ENCODE peak calls at places on chromosomes 13 and 19, in four cellular contexts. L, E, U and D are unnamed samples.

GRCh38 chr13:98796798-98797197 is 44.3 kb upstream of the SLC15A1 start:
- DNase-seq in L (peak; percentile 59), E (no peak), U (peak; percentile 28), D (no peak)

GRCh38 chr13:111152836-111153235 is 37.7 kb downstream of the ARHGEF7 start:
- DNase-seq in L (peak; percentile 14), E (no peak), U (no peak), D (no peak)

GRCh38 chr19:38649305-38650179 is 2.1 kb downstream of the ACTN4 start:
- DNase-seq in U (no peak), L (no peak), E (no peak), D (no peak)

GRCh38 chr13:113013303-113013702 is 44.3 kb downstream of the MCF2L start:
- DNase-seq in L (no peak), E (no peak), U (no peak), D (no peak)

GRCh38 chr19:43624933-43625332 is 5.5 kb upstream of the ZNF428 start:
- DNase-seq in L (peak; percentile 94), U (peak; percentile 96), E (peak; percentile 96), D (peak; percentile 8)

GRCh38 chr13:110014719-110015118 is 228.3 kb upstream of the IRS2 start:
- DNase-seq in L (no peak), U (no peak), E (no peak), D (no peak)

GRCh38 chr13:66835040-66835628 is 395.0 kb downstream of the PCDH9 start:
- DNase-seq in E (no peak), U (no peak), L (peak; percentile 5), D (peak; percentile 18)

GRCh38 chr13:76067850-76068249 is 431.7 kb downstream of the LMO7 start:
- DNase-seq in E (no peak), U (no peak), L (no peak), D (no peak)

GRCh38 chr13:113837554-113838355 is 26.1 kb downstream of the GAS6 start:
- DNase-seq in L (peak; percentile 86), U (no peak), E (peak; percentile 71), D (peak; percentile 98)

GRCh38 chr13:71218960-71219359 is 648.0 kb downstream of the DACH1 start:
- DNase-seq in U (no peak), L (peak; percentile 48), E (no peak), D (no peak)

GRCh38 chr19:14433454-14434156 is 499 bp downstream of the PKN1 start:
- DNase-seq in U (peak; percentile 61), L (no peak), E (no peak), D (no peak)

GRCh38 chr19:55283548-55284393 is at the start of gene BRSK1:
- DNase-seq in U (peak; percentile 86), L (peak; percentile 92), E (peak; percentile 89), D (peak; percentile 61)

GRCh38 chr19:48390188-48391099 is 907 bp downstream of the KDELR1 start:
- DNase-seq in E (peak; percentile 65), U (peak; percentile 84), L (peak; percentile 83), D (peak; percentile 49)

GRCh38 chr13:47298506-47298905 is 401.7 kb upstream of the HTR2A start:
- DNase-seq in E (no peak), U (no peak), L (no peak), D (peak; percentile 4)

GRCh38 chr19:17220207-17220758 is 5.1 kb downstream of the USE1 start:
- DNase-seq in U (no peak), E (no peak), L (no peak), D (peak; percentile 71)

GRCh38 chr13:52348983-52349780 is 56.8 kb downstream of the THSD1 start:
- DNase-seq in U (no peak), L (peak; percentile 48), E (no peak), D (peak; percentile 85)

GRCh38 chr13:36919206-36919832 is 719 bp downstream of the SMAD9 start:
- DNase-seq in E (peak; percentile 58), L (peak; percentile 75), U (peak; percentile 67), D (peak; percentile 17)

GRCh38 chr19:11659612-11660011 is 62.3 kb downstream of the ZNF627 start:
- DNase-seq in U (no peak), L (no peak), E (no peak), D (peak; percentile 12)

GRCh38 chr13:35818577-35819165 is 312.5 kb downstream of the DCLK1 start:
- DNase-seq in L (peak; percentile 40), E (no peak), U (no peak), D (peak; percentile 60)

GRCh38 chr13:39462456-39462855 is 140.5 kb downstream of the LHFPL6 start:
- DNase-seq in L (peak; percentile 56), E (no peak), U (no peak), D (no peak)

GRCh38 chr19:872266-872951 is 12.9 kb downstream of the CFD start:
- DNase-seq in E (peak; percentile 94), U (no peak), L (peak; percentile 88), D (peak; percentile 38)

GRCh38 chr13:44007451-44007850 is 127.7 kb downstream of the LACC1 start:
- DNase-seq in E (no peak), U (no peak), L (no peak), D (no peak)

GRCh38 chr19:2494084-2494446 is 18.1 kb downstream of the GADD45B start:
- DNase-seq in E (no peak), U (no peak), L (no peak), D (peak; percentile 65)

GRCh38 chr13:102814025-102814607 is 15.2 kb downstream of the BIVM start:
- DNase-seq in L (no peak), U (no peak), E (no peak), D (no peak)

GRCh38 chr13:82356667-82357066 is 1525.6 kb downstream of the SLITRK1 start:
- DNase-seq in U (no peak), L (peak; percentile 17), E (no peak), D (no peak)

GRCh38 chr13:77596777-77597176 is 61.3 kb downstream of the SCEL start:
- DNase-seq in L (no peak), E (no peak), U (no peak), D (no peak)

GRCh38 chr13:109719962-109720646 is 66.3 kb downstream of the IRS2 start:
- DNase-seq in U (no peak), L (no peak), E (no peak), D (no peak)

GRCh38 chr13:84080748-84081530 is 198.7 kb upstream of the SLITRK1 start:
- DNase-seq in L (no peak), E (no peak), U (no peak), D (no peak)

GRCh38 chr19:4316940-4317339 is 12.5 kb downstream of the FSD1 start:
- DNase-seq in L (no peak), U (no peak), E (no peak), D (no peak)

GRCh38 chr19:4318460-4318859 is 14.1 kb downstream of the FSD1 start:
- DNase-seq in U (no peak), E (no peak), L (no peak), D (no peak)

GRCh38 chr19:4322942-4323665 is 15.5 kb downstream of the STAP2 start:
- DNase-seq in U (no peak), L (no peak), E (no peak), D (no peak)

GRCh38 chr19:4320419-4320818 is 16.0 kb downstream of the FSD1 start:
- DNase-seq in E (no peak), U (no peak), L (no peak), D (no peak)

DNA sequence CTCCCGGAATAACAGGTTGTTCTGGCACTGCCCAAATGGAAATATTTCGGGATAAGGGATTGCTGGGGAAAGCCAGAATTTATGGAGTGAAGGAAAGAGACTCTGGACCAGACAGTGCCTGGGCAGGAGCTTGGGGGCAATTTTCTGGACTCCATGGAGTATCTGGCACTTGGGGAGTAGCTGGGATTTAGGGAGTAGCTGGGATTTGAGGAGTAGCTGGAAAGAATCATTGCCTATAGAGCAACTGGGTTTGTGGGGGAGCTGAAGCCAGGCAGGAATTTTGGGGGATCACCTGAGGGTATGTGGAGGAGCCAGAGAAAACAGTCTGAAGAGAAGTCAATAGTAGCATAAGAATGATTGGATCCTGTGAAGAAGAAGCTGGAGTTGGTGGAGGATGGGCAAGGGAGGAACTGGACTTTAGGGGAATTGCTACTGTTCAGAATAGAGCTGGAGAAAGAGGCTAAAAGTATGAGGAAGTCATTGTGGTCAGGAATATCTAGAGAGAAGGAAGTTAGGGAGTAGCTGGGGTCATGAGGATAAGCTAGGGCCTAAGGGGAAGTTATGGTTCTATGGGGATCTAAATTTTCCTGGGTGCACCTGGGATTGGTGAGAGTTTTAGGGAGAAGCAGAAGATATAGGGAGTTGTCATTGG is 14.8 kb downstream of the FSD1 start:
- DNase-seq in U (no peak), E (no peak), L (no peak), D (no peak)
- H3K56ac ChIP-seq in U (no peak overlapping the region), E (no peak overlapping the region), L (no peak overlapping the region), D (no peak overlapping the region)

DNA sequence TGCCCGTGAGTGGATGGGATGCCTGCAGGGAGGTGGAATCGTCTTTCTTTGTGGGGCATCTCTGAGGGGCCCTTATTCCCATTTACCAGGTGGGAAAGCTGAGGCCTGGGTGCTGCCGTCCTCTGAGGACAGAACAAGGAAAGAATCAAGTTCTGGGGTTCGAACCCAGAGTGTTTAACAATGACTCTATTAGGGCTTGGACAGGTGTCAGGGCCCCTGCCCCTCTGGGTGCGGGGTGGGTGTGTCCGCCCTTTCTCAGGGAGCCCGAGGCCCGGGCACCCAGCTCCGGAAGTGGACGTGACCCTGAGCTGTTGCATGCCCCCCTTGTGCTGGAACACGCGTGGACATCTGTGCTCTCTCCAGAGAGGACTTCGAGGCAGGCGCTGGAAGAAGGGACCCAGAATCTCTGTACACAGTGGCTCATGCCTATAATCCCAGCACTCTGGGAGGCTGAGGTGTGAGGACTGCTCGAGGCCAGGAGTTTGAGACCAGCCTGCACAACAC is 10.8 kb downstream of the NDUFA11 start:
- DNase-seq in L (no peak), U (no peak), E (no peak), D (no peak)
- H3K56ac ChIP-seq in L (no peak overlapping the region), U (no peak overlapping the region), E (no peak overlapping the region), D (no peak overlapping the region)

GRCh38 chr13:105838231-105838630 is 697.2 kb downstream of the EFNB2 start:
- DNase-seq in E (no peak), U (no peak), L (no peak), D (no peak)
- H3K56ac ChIP-seq in E (no peak overlapping the region), U (no peak overlapping the region), L (no peak overlapping the region), D (no peak overlapping the region)

DNA sequence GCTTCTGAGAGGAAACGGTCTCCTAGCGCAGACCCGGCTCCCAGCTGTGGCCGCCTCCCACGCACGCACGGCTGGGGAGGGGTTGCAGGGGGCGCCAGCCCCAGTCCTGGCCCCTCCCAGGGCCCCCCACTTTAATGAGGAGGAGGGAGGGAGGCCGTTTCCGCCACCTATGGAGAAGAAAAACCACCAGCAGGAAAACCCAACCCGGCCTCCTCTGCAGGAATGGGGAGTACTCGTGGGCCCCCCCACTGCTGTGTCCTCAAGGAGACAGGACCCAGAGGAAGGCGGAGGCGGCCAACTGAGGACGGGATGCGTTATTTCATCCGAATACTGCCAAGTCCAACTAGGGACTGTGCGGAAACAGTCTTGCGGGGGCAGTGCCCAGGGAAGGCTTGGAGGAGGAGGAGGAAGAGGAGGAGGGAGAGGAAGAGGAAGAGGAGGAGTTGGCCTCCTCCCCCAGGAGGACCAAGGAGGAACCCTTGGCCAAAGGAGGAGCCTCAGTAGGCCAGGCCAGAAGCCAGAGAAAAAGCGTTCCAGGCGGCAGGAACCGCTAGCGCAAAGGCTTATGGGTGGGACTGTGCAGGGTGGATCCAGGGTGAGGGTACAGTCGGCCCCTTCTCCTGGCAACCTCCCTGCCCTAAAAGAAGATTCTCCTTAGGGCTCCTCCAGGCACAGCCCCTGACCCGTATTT is 3.9 kb upstream of the SSBP4 start:
- DNase-seq in L (no peak), E (peak; percentile 28), U (no peak), D (peak; percentile 66)
- H3K56ac ChIP-seq in L (peak overlapping the region; percentile 10), E (no peak overlapping the region), U (no peak overlapping the region), D (peak overlapping the region; percentile 48)